ENCODE peak calls at places on chromosomes 2 and 18, in seven cellular contexts. H, M, J, Q, T, X and O are unnamed samples.

GRCh38 chr2:149100739-149101699 is 62.5 kb downstream of the LYPD6B start:
- DNase-seq in H (no peak), M (no peak), J (no peak), Q (no peak), T (no peak), X (no peak), O (no peak)

GRCh38 chr2:183059561-183059960 is 19.0 kb upstream of the DUSP19 start:
- DNase-seq in H (peak; percentile 48), M (no peak), J (no peak), Q (peak; percentile 13), T (peak; percentile 66), X (no peak), O (peak; percentile 32)

GRCh38 chr18:58213445-58213844 is 169.4 kb downstream of the NEDD4L start:
- DNase-seq in H (no peak), M (no peak), J (no peak), Q (peak; percentile 56), T (peak; percentile 89), X (no peak), O (no peak)

GRCh38 chr2:229666811-229667210 is 47.5 kb downstream of the DNER start:
- DNase-seq in H (no peak), M (no peak), J (no peak), Q (no peak), T (no peak), X (no peak), O (no peak)

GRCh38 chr2:205024822-205025518 is 479.7 kb downstream of the PARD3B start:
- DNase-seq in H (peak; percentile 42), M (peak; percentile 78), J (peak; percentile 38), Q (no peak), T (peak; percentile 91), X (peak; percentile 25), O (peak; percentile 75)

GRCh38 chr18:47263828-47264314 is 12.4 kb upstream of the SKOR2 start:
- DNase-seq in H (peak; percentile 54), M (no peak), J (no peak), Q (no peak), T (no peak), X (no peak), O (no peak)

GRCh38 chr2:239399404-239399999 is 1.3 kb downstream of the HDAC4 start:
- DNase-seq in H (peak; percentile 27), M (no peak), J (no peak), Q (peak; percentile 35), T (peak; percentile 4), X (peak; percentile 17), O (peak; percentile 71)

GRCh38 chr2:30500699-30501098 is 53.7 kb downstream of the LCLAT1 start:
- DNase-seq in H (no peak), M (no peak), J (no peak), Q (no peak), T (no peak), X (no peak), O (no peak)

GRCh38 chr2:47360937-47361336 is 42.0 kb upstream of the MSH2 start:
- DNase-seq in H (peak; percentile 96), M (no peak), J (no peak), Q (no peak), T (peak; percentile 71), X (no peak), O (peak; percentile 61)

GRCh38 chr2:88844960-88845359 is 153.5 kb downstream of the RPIA start:
- DNase-seq in H (no peak), M (no peak), J (no peak), Q (no peak), T (no peak), X (no peak), O (no peak)

GRCh38 chr2:65424391-65424790 is 8.0 kb downstream of the SPRED2 start:
- DNase-seq in H (no peak), M (no peak), J (no peak), Q (no peak), T (no peak), X (no peak), O (no peak)

GRCh38 chr2:128720440-128721022 is 401.9 kb upstream of the HS6ST1 start:
- DNase-seq in H (no peak), M (no peak), J (no peak), Q (no peak), T (no peak), X (no peak), O (no peak)

GRCh38 chr2:158539176-158539895 is 82.6 kb downstream of the PKP4 start:
- DNase-seq in H (no peak), M (no peak), J (no peak), Q (peak; percentile 31), T (peak; percentile 65), X (no peak), O (peak; percentile 27)

GRCh38 chr2:206092297-206092696 is 6.3 kb upstream of the INO80D start:
- DNase-seq in H (no peak), M (no peak), J (no peak), Q (no peak), T (no peak), X (no peak), O (no peak)

GRCh38 chr18:68176901-68177300 is 538.0 kb downstream of the TMX3 start:
- DNase-seq in H (no peak), M (no peak), J (no peak), Q (no peak), T (no peak), X (no peak), O (no peak)

GRCh38 chr18:11165138-11165537 is 15.8 kb upstream of the PIEZO2 start:
- DNase-seq in H (no peak), M (no peak), J (no peak), Q (no peak), T (no peak), X (no peak), O (no peak)

GRCh38 chr2:79393806-79394484 is 118.9 kb upstream of the CTNNA2 start:
- DNase-seq in H (no peak), M (no peak), J (no peak), Q (no peak), T (no peak), X (no peak), O (peak; percentile 33)